ENCODE peak calls at places on chromosome 1, in ten cellular contexts. X, A, L, Q, Y, C, P, U, R and W are unnamed samples.

GRCh38 chr1:51168946-51169345 is 66.9 kb downstream of the C1orf185 start:
- DNase-seq in X (no peak), A (no peak), L (no peak), Q (no peak), Y (no peak), C (no peak), P (no peak), U (no peak), R (no peak), W (no peak)

GRCh38 chr1:248611883-248612282 is 14.4 kb upstream of the OR2T10 start:
- DNase-seq in X (no peak), A (no peak), L (no peak), Q (no peak), Y (no peak), C (no peak), P (no peak), U (no peak), R (no peak), W (no peak)

GRCh38 chr1:166167395-166167922 is 658 bp upstream of the FAM78B start:
- DNase-seq in X (peak), A (no peak), L (no peak), Q (no peak), Y (peak), C (no peak), P (no peak), U (no peak), R (peak), W (no peak)

GRCh38 chr1:203545032-203545816 is 51.3 kb downstream of the OPTC start:
- DNase-seq in X (no peak), A (no peak), L (no peak), Q (no peak), Y (no peak), C (no peak), P (no peak), U (no peak), R (no peak), W (no peak)

GRCh38 chr1:225428066-225428878 is 434 bp upstream of the LBR start:
- DNase-seq in X (peak), A (peak), L (no peak), Q (peak), Y (peak), C (peak), P (peak), U (peak), R (peak), W (peak)

GRCh38 chr1:2019571-2020309 is 595 bp downstream of the GABRD start:
- DNase-seq in X (no peak), A (no peak), L (no peak), Q (no peak), Y (no peak), C (no peak), P (peak), U (peak), R (no peak), W (no peak)

GRCh38 chr1:174262747-174263241 is 103.5 kb downstream of the RABGAP1L start:
- DNase-seq in X (peak), A (no peak), L (no peak), Q (no peak), Y (peak), C (peak), P (no peak), U (no peak), R (peak), W (peak)

GRCh38 chr1:159014851-159015250 is 5.1 kb downstream of the IFI16 start:
- DNase-seq in X (no peak), A (no peak), L (no peak), Q (no peak), Y (peak), C (no peak), P (no peak), U (no peak), R (no peak), W (no peak)

GRCh38 chr1:228376651-228377631 is 29.7 kb downstream of the TRIM11 start:
- DNase-seq in X (no peak), A (no peak), L (no peak), Q (no peak), Y (no peak), C (no peak), P (no peak), U (no peak), R (no peak), W (no peak)

GRCh38 chr1:211488641-211489040 is 3.3 kb downstream of the RD3 start:
- DNase-seq in X (no peak), A (no peak), L (no peak), Q (no peak), Y (no peak), C (no peak), P (no peak), U (no peak), R (no peak), W (no peak)

GRCh38 chr1:41891403-41891896 is 27.3 kb downstream of the HIVEP3 start:
- DNase-seq in X (no peak), A (peak), L (no peak), Q (peak), Y (no peak), C (no peak), P (no peak), U (no peak), R (peak), W (peak)

GRCh38 chr1:210344706-210345105 is 16.0 kb downstream of the HHAT start:
- DNase-seq in X (no peak), A (no peak), L (no peak), Q (no peak), Y (peak), C (peak), P (no peak), U (no peak), R (no peak), W (no peak)

GRCh38 chr1:232110281-232111090 is 483.9 kb downstream of the DISC1 start:
- DNase-seq in X (no peak), A (no peak), L (peak), Q (no peak), Y (peak), C (no peak), P (no peak), U (peak), R (no peak), W (peak)

GRCh38 chr1:11879311-11880180 is 20.8 kb upstream of the NPPB start:
- DNase-seq in X (no peak), A (no peak), L (no peak), Q (no peak), Y (no peak), C (no peak), P (no peak), U (no peak), R (no peak), W (no peak)

GRCh38 chr1:25173809-25174320 is 58.4 kb downstream of the SYF2 start:
- DNase-seq in X (no peak), A (no peak), L (no peak), Q (no peak), Y (no peak), C (no peak), P (no peak), U (no peak), R (no peak), W (no peak)

GRCh38 chr1:9792156-9793042 is 31.4 kb downstream of the CLSTN1 start:
- DNase-seq in X (peak), A (no peak), L (no peak), Q (no peak), Y (peak), C (no peak), P (no peak), U (peak), R (no peak), W (peak)

GRCh38 chr1:160826546-160826945 is 30.6 kb downstream of the LY9 start:
- DNase-seq in X (no peak), A (no peak), L (no peak), Q (no peak), Y (no peak), C (no peak), P (no peak), U (no peak), R (no peak), W (no peak)

GRCh38 chr1:244218220-244218619 is 167.1 kb downstream of the ZBTB18 start:
- DNase-seq in X (no peak), A (no peak), L (no peak), Q (no peak), Y (no peak), C (no peak), P (no peak), U (no peak), R (no peak), W (no peak)

GRCh38 chr1:43867946-43868740 is 65.5 kb upstream of the ARTN start:
- DNase-seq in X (no peak), A (no peak), L (peak), Q (no peak), Y (peak), C (peak), P (no peak), U (no peak), R (no peak), W (peak)